ENCODE peak calls at places on chromosome X, in nine cellular contexts. Z, E, I, O, J, C, W, R and S are unnamed samples.
A peak's percentile ranks its signal among the peaks of the same experiment; 100 is the strongest.

GRCh38 chrX:25020391-25021131 is 4.8 kb upstream of the ARX start:
- DNase-seq in Z (peak; percentile 80), E (no peak), I (no peak), O (peak; percentile 56), J (no peak), C (no peak), W (no peak), R (no peak), S (no peak)

GRCh38 chrX:24371391-24371972 is 11.0 kb downstream of the SUPT20HL1 start:
- DNase-seq in Z (peak; percentile 72), E (peak; percentile 67), I (no peak), O (peak; percentile 70), J (peak; percentile 60), C (peak; percentile 69), W (peak; percentile 68), R (peak; percentile 38), S (peak; percentile 62)

GRCh38 chrX:107542500-107542899 is 85.8 kb upstream of the PRPS1 start:
- DNase-seq in Z (no peak), E (peak; percentile 14), I (no peak), O (peak; percentile 6), J (no peak), C (no peak), W (peak; percentile 50), R (no peak), S (peak; percentile 37)

GRCh38 chrX:21738145-21738949 is 19.6 kb downstream of the SMPX start:
- DNase-seq in Z (peak; percentile 61), E (no peak), I (no peak), O (no peak), J (no peak), C (no peak), W (no peak), R (no peak), S (no peak)

GRCh38 chrX:25433307-25433706 is 417.5 kb upstream of the ARX start:
- DNase-seq in Z (no peak), E (no peak), I (no peak), O (no peak), J (no peak), C (no peak), W (no peak), R (no peak), S (no peak)

GRCh38 chrX:8364369-8365141 is 100.1 kb upstream of the VCX3B start:
- DNase-seq in Z (peak; percentile 53), E (peak; percentile 20), I (no peak), O (peak; percentile 38), J (no peak), C (peak; percentile 30), W (no peak), R (no peak), S (no peak)

GRCh38 chrX:135087867-135088266 is 32.5 kb downstream of the ETDB start:
- DNase-seq in Z (no peak), E (no peak), I (no peak), O (no peak), J (no peak), C (no peak), W (no peak), R (no peak), S (peak; percentile 14)

GRCh38 chrX:112664928-112665327 is 14.8 kb downstream of the LHFPL1 start:
- DNase-seq in Z (no peak), E (no peak), I (no peak), O (no peak), J (no peak), C (no peak), W (no peak), R (no peak), S (no peak)

GRCh38 chrX:39974228-39974627 is 123.5 kb downstream of the BCOR start:
- DNase-seq in Z (no peak), E (no peak), I (no peak), O (no peak), J (no peak), C (no peak), W (no peak), R (no peak), S (no peak)

GRCh38 chrX:42577936-42578335 is 200.0 kb downstream of the PPP1R2C start:
- DNase-seq in Z (no peak), E (peak; percentile 7), I (no peak), O (no peak), J (no peak), C (no peak), W (no peak), R (no peak), S (no peak)

GRCh38 chrX:46279925-46280313 is 265.3 kb downstream of the ZNF674 start:
- DNase-seq in Z (no peak), E (peak; percentile 10), I (no peak), O (no peak), J (no peak), C (no peak), W (peak; percentile 28), R (no peak), S (peak; percentile 68)

GRCh38 chrX:140180585-140180984 is 215.3 kb upstream of the CXorf66 start:
- DNase-seq in Z (no peak), E (peak; percentile 66), I (no peak), O (no peak), J (no peak), C (peak; percentile 41), W (peak; percentile 86), R (no peak), S (peak; percentile 2)

GRCh38 chrX:63918611-63919010 is 133.6 kb upstream of the ARHGEF9 start:
- DNase-seq in Z (no peak), E (no peak), I (no peak), O (no peak), J (no peak), C (no peak), W (no peak), R (no peak), S (peak; percentile 35)

GRCh38 chrX:15785176-15785735 is 5.0 kb upstream of the ZRSR2 start:
- DNase-seq in Z (no peak), E (no peak), I (no peak), O (no peak), J (no peak), C (no peak), W (no peak), R (no peak), S (no peak)

GRCh38 chrX:15786930-15787329 is 3.4 kb upstream of the ZRSR2 start:
- DNase-seq in Z (no peak), E (no peak), I (no peak), O (no peak), J (no peak), C (no peak), W (no peak), R (no peak), S (no peak)

GRCh38 chrX:15781964-15782711 is 8.1 kb upstream of the ZRSR2 start:
- DNase-seq in Z (no peak), E (no peak), I (no peak), O (no peak), J (peak; percentile 13), C (no peak), W (no peak), R (no peak), S (no peak)
- H3K4me3 ChIP-seq in Z (no peak overlapping the region), E (no peak overlapping the region), I (no peak overlapping the region), O (no peak overlapping the region), J (no peak overlapping the region), C (no peak overlapping the region), W (no peak overlapping the region), R (no peak overlapping the region), S (no peak overlapping the region)

DNA sequence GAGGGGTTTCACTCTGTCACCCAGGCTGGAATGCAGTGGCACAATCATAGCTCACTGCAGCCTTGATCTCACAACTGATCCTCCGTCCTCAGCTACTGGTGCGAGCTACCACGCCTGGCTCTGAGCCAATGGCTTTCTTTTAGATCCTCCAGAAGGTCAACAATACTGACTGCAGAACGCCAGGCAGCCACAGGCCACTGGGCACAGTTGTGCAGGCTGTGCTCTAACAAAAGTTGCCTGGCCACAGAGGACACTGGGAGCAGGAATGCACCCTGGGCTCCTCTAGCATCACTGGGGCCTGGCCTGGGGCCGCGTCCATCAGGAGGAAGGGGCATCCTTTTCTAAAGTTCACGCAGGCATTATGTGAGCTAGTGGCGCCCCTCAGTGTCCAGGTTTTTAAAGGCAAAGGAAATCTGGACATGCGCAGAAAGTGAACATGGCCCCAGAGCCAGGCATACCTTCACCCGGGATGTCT is 14.9 kb upstream of the PORCN start:
- DNase-seq in Z (peak; percentile 58), E (peak; percentile 51), I (no peak), O (peak; percentile 63), J (no peak), C (peak; percentile 61), W (peak; percentile 55), R (no peak), S (peak; percentile 60)
- TF ChIP-seq CTCF in Z (peak; percentile 52), E (peak; percentile 36), I (peak; percentile 21), O (peak; percentile 55), J (no peak), C (peak; percentile 35), W (peak; percentile 37), R (peak; percentile 26), S (no peak)

DNA sequence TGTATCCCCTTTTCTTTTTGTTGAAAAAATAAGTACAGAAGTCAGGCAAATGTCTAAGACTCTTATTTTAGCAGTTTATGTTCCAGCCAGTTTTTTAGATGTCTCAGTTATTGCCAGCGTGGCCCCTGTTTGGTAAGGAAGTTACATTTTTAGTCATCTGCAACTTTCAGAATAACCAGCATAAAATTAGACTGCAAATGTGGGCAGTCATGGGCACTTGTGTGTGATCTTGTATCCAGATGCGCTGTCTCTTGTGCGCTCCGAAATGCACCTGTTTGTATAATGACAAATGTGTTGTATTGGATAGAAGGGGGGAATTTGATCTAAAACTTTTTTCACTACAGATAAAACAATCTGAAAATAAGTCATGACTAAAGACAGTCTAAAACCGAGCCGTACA is 44.3 kb upstream of the CLCN4 start:
- DNase-seq in Z (no peak), E (no peak), I (no peak), O (no peak), J (no peak), C (no peak), W (no peak), R (no peak), S (no peak)
- H3K4me3 ChIP-seq in Z (no peak overlapping the region), E (no peak overlapping the region), I (no peak overlapping the region), O (no peak overlapping the region), J (no peak overlapping the region), C (no peak overlapping the region), W (no peak overlapping the region), R (no peak overlapping the region), S (no peak overlapping the region)

GRCh38 chrX:131818297-131818936 is 204.7 kb upstream of the STK26 start:
- DNase-seq in Z (no peak), E (no peak), I (no peak), O (no peak), J (no peak), C (no peak), W (no peak), R (no peak), S (no peak)

GRCh38 chrX:131816551-131817136 is 206.5 kb upstream of the STK26 start:
- DNase-seq in Z (no peak), E (no peak), I (no peak), O (no peak), J (peak; percentile 87), C (no peak), W (peak; percentile 91), R (peak; percentile 69), S (peak; percentile 30)

GRCh38 chrX:131812847-131813825 is 210.0 kb upstream of the STK26 start:
- DNase-seq in Z (no peak), E (no peak), I (no peak), O (no peak), J (peak; percentile 82), C (no peak), W (peak; percentile 93), R (peak; percentile 82), S (peak; percentile 51)
- TF ChIP-seq CTCF in Z (no peak), E (no peak), I (no peak), O (no peak), J (peak; percentile 29), C (no peak), W (peak; percentile 49), R (peak; percentile 60), S (peak; percentile 19)

GRCh38 chrX:20116087-20116574 is 576 bp downstream of the MAP7D2 start:
- DNase-seq in Z (peak; percentile 51), E (no peak), I (no peak), O (peak; percentile 13), J (no peak), C (no peak), W (no peak), R (no peak), S (no peak)
- H3K4me3 ChIP-seq in Z (peak overlapping the region; percentile 61), E (peak overlapping the region; percentile 30), I (peak overlapping the region; percentile 25), O (peak overlapping the region; percentile 38), J (no peak overlapping the region), C (peak overlapping the region; percentile 35), W (peak overlapping the region; percentile 33), R (peak overlapping the region; percentile 45), S (peak overlapping the region; percentile 32)